ENCODE peak calls at places on chromosomes 16 and 17, in eight cellular contexts. W is ovary, N is kidney epithelial cell, L is HFF-Myc, K is heart left ventricle, C is brain microvascular endothelial cell, V is dorsolateral prefrontal cortex, X is adrenal gland. S is an unnamed sample.

GRCh38 chr17:4632583-4632923 is 8.9 kb downstream of the ALOX15 start:
- DNase-seq in K (no peak), N (no peak), V (no peak), C (no peak), W (no peak), L (no peak), X (no peak), S (no peak)

GRCh38 chr17:62882878-62883277 is 74.8 kb upstream of the MARCHF10 start:
- DNase-seq in V (no peak), X (no peak), C (no peak), L (no peak), W (no peak), N (no peak), K (no peak), S (no peak)

GRCh38 chr17:27993161-27993695 is 49.2 kb upstream of the NLK start:
- DNase-seq in V (peak), C (no peak), N (no peak), L (no peak), K (no peak), X (no peak), W (no peak), S (no peak)

GRCh38 chr17:31392856-31393748 is 1.6 kb downstream of the RAB11FIP4 start:
- DNase-seq in N (no peak), K (no peak), W (peak), C (no peak), X (no peak), L (no peak), V (no peak), S (no peak)

GRCh38 chr16:2216330-2216729 is 1.7 kb upstream of the PGP start:
- DNase-seq in K (no peak), L (no peak), C (no peak), X (no peak), V (no peak), N (no peak), W (no peak), S (no peak)

GRCh38 chr17:3980381-3980975 is 16.2 kb upstream of the ATP2A3 start:
- DNase-seq in N (no peak), L (no peak), W (no peak), X (no peak), C (no peak), V (no peak), K (no peak), S (no peak)

GRCh38 chr17:64057701-64058263 is 37.3 kb upstream of the ICAM2 start:
- DNase-seq in C (no peak), X (no peak), V (no peak), W (no peak), K (no peak), N (no peak), L (no peak), S (no peak)

GRCh38 chr16:49597796-49598195 is 224.2 kb downstream of the C16orf78 start:
- DNase-seq in K (no peak), V (no peak), N (no peak), W (no peak), C (no peak), L (no peak), X (no peak), S (no peak)

GRCh38 chr16:49637511-49637910 is 218.4 kb downstream of the ZNF423 start:
- DNase-seq in L (no peak), K (no peak), V (no peak), N (no peak), C (no peak), X (no peak), W (no peak), S (no peak)

GRCh38 chr17:77867308-77867781 is 91.2 kb upstream of the TNRC6C start:
- DNase-seq in X (no peak), L (no peak), W (no peak), K (peak), N (no peak), C (no peak), V (no peak), S (no peak)

GRCh38 chr17:19397556-19398041 is 10.6 kb upstream of the MFAP4 start:
- DNase-seq in C (no peak), K (no peak), W (no peak), X (no peak), L (no peak), N (no peak), V (no peak), S (no peak)

GRCh38 chr17:77644181-77644972 is 314.1 kb upstream of the TNRC6C start:
- DNase-seq in C (no peak), X (no peak), N (no peak), W (no peak), V (no peak), K (no peak), L (no peak), S (no peak)

GRCh38 chr16:57998484-57998883 is 2.0 kb downstream of the ZNF319 start:
- DNase-seq in W (peak), C (no peak), V (no peak), X (no peak), K (peak), N (no peak), L (no peak), S (no peak)

GRCh38 chr16:76474048-76474447 is 196.8 kb downstream of the CNTNAP4 start:
- DNase-seq in V (no peak), N (no peak), W (no peak), K (no peak), L (no peak), C (no peak), X (no peak), S (no peak)

GRCh38 chr17:44111777-44112176 is 11.7 kb downstream of the HDAC5 start:
- DNase-seq in N (no peak), W (no peak), L (no peak), K (no peak), V (no peak), C (no peak), X (no peak), S (no peak)

GRCh38 chr17:44109312-44109630 is 14.2 kb downstream of the HDAC5 start:
- DNase-seq in N (no peak), L (no peak), K (no peak), V (no peak), C (no peak), W (no peak), X (no peak), S (no peak)

GRCh38 chr17:44110011-44110686 is 13.3 kb downstream of the HDAC5 start:
- DNase-seq in N (no peak), K (no peak), W (no peak), C (no peak), X (no peak), V (no peak), L (no peak), S (no peak)

GRCh38 chr17:44112284-44113280 is 10.9 kb downstream of the HDAC5 start:
- DNase-seq in K (peak), X (peak), N (no peak), V (no peak), C (no peak), W (peak), L (no peak), S (no peak)

DNA sequence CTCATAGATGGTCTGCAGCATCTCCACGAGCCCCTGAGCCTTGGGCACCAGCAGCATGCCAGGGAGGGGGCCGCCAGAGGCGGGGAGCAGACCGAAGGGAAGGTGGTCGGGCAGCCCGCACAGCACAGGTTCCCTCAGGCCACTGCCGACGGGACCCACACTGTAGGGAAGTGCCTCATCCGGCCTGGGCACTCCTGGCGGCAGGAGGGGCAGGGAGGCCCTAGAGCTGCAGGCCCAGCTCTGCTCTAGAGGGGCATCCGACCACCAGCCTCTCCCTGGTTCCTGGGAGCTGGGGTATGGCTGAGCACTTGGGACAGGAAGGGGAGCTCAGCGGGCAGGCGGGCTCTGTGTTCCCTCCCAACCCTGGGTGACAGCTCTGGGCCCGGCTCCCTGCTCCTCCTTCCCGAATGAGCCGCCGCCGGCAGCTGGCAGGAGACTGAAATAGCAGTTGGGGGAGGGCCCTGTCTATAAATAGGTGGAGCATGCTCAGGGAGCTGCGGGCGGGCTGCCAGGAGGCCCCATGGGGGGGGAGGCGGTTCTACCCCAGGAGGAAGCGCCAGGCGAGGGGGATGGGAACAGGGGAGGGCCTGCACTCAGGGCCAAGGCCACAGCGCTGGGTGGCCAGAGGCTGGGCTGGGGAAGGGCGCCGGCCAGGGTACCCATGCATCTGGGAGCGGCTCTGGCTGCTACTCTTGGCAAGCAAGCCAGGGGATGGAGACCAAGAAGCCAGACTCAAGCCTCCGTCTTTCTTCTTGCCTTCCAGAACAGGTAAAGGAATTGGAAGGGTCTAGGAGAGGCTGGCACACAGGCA is 12.4 kb downstream of the HDAC5 start:
- DNase-seq in V (peak), L (peak), N (no peak), X (peak), W (peak), K (peak), C (peak), S (peak)
- H3K4me3 ChIP-seq in V (peak), L (peak), N (no peak), X (peak), W (peak), K (peak), C (peak), S (peak)

GRCh38 chr16:26430618-26431017 is 636.1 kb upstream of the C16orf82 start:
- DNase-seq in L (no peak), N (no peak), X (no peak), K (no peak), V (no peak), W (no peak), C (no peak), S (no peak)
- TF ChIP-seq CTCF in L (no peak), N (no peak), X (no peak), K (no peak), V (no peak), W (no peak), C (no peak), S (no peak)

DNA sequence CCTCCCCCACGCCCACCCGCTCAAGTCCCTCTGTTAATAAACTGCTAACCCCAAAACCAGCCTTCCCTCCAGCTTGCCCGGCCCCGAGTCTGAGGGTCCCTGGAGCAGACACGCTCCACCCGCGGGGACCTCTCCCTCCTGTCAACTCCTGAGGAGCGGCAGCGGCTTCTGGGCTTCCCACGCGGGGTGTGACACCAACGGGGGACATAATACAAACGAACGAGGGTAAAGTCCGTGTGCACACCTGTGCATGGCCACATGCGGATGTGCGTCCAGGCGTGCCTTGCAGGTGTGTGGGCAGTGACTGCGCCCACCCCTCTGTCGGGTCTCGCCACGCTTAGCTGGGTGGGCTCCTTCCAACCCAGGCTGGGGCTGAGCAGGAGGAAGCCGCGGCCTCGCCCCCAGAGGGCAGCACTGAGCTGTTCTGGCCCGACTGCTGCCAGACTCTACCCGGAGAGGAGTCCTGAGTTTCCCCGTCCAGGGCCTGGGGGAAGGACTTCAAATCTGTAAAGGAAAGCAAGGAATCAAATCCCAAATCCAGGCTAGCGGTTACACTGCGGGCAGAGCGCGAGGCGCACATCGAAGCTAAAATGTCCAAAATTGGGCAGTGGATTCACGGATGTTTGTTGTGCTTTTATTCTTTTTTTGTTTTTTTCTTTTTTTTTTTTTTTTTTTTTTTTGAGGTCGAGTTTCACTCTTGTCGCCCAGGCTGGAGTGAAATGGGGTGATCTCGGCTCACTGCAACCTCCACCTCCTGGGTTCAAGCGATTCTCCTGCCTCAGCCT is 24.2 kb upstream of the KRT17 start:
- DNase-seq in W (peak), V (peak), X (peak), L (no peak), N (no peak), K (peak), C (peak), S (no peak)
- H3K4me3 ChIP-seq in W (peak), V (peak), X (peak), L (peak), N (peak), K (peak), C (peak), S (peak)

DNA sequence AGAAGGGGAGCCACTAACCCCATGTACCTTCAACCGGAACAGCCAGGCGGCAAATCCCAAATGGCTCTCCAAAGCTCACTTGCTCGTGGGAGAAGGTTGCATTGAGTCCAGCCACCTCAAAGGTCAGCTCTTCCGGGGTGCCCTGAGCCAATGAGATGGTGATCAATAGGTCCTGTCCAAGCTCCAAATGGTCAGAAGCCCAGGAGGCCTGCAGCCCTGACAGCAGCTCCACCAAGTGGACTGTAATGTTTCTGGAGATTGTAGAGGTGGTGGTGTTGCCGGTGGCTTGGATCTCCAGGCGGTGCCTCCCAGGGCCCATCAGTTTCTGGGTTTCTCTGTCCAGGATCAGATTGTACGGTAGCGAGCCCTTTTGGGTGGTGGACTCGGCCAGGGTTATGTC is 39.9 kb upstream of the BCO1 start:
- DNase-seq in N (no peak), V (no peak), X (no peak), L (no peak), C (no peak), K (no peak), W (no peak), S (no peak)
- TF ChIP-seq CTCF in N (no peak), V (no peak), X (no peak), L (peak), C (peak), K (no peak), W (no peak), S (peak)